ENCODE peak calls at places on chromosomes 16 and 17, in seven cellular contexts. One of them, this sample, is unnamed. For H3K36me3, the result is how much of the 10 kb centered on the place peaks cover.

GRCh38 chr17:1683489-1683888 is 1.2 kb downstream of the PRPF8 start:
- DNase-seq in fibroblast of lung: no peak
- DNase-seq in DND-41: no peak
- DNase-seq in IMR-90: no peak
- DNase-seq in endodermal cell: no peak
- DNase-seq in SK-N-SH: no peak
- DNase-seq in neural progenitor cell: peak
- DNase-seq in this sample: no peak

GRCh38 chr17:68993112-68993511 is 37.9 kb upstream of the ABCA8 start:
- DNase-seq in fibroblast of lung: peak
- DNase-seq in DND-41: no peak
- DNase-seq in IMR-90: peak
- DNase-seq in endodermal cell: no peak
- DNase-seq in SK-N-SH: no peak
- DNase-seq in neural progenitor cell: no peak
- DNase-seq in this sample: no peak

GRCh38 chr16:24670623-24671454 is 58.6 kb upstream of the TNRC6A start:
- DNase-seq in fibroblast of lung: peak
- DNase-seq in DND-41: no peak
- DNase-seq in IMR-90: peak
- DNase-seq in endodermal cell: peak
- DNase-seq in SK-N-SH: peak
- DNase-seq in neural progenitor cell: peak
- DNase-seq in this sample: peak

GRCh38 chr17:77327181-77327565 is 186.4 kb downstream of the SEC14L1 start:
- DNase-seq in fibroblast of lung: no peak
- DNase-seq in DND-41: no peak
- DNase-seq in IMR-90: no peak
- DNase-seq in endodermal cell: peak
- DNase-seq in SK-N-SH: peak
- DNase-seq in neural progenitor cell: no peak
- DNase-seq in this sample: peak

GRCh38 chr16:27508476-27508875 is 41.2 kb downstream of the GTF3C1 start:
- DNase-seq in fibroblast of lung: no peak
- DNase-seq in DND-41: no peak
- DNase-seq in IMR-90: no peak
- DNase-seq in endodermal cell: no peak
- DNase-seq in SK-N-SH: no peak
- DNase-seq in neural progenitor cell: no peak
- DNase-seq in this sample: no peak

GRCh38 chr17:81094224-81094743 is 59.3 kb downstream of the BAIAP2 start:
- DNase-seq in fibroblast of lung: no peak
- DNase-seq in DND-41: peak
- DNase-seq in IMR-90: no peak
- DNase-seq in endodermal cell: no peak
- DNase-seq in SK-N-SH: no peak
- DNase-seq in neural progenitor cell: no peak
- DNase-seq in this sample: no peak

GRCh38 chr17:75250009-75250471 is 11.4 kb downstream of the GGA3 start:
- DNase-seq in fibroblast of lung: peak
- DNase-seq in DND-41: no peak
- DNase-seq in IMR-90: peak
- DNase-seq in endodermal cell: no peak
- DNase-seq in SK-N-SH: no peak
- DNase-seq in neural progenitor cell: no peak
- DNase-seq in this sample: no peak

GRCh38 chr17:81553616-81554181 is 1.5 kb upstream of the FAAP100 start:
- DNase-seq in fibroblast of lung: peak
- DNase-seq in DND-41: peak
- DNase-seq in IMR-90: peak
- DNase-seq in endodermal cell: no peak
- DNase-seq in SK-N-SH: peak
- DNase-seq in neural progenitor cell: no peak
- DNase-seq in this sample: peak

GRCh38 chr17:78344666-78345065 is 15.2 kb downstream of the SOCS3 start:
- DNase-seq in fibroblast of lung: no peak
- DNase-seq in DND-41: no peak
- DNase-seq in IMR-90: no peak
- DNase-seq in endodermal cell: no peak
- DNase-seq in SK-N-SH: no peak
- DNase-seq in neural progenitor cell: no peak
- DNase-seq in this sample: peak

GRCh38 chr17:19342611-19343255 is 19.8 kb downstream of the B9D1 start:
- DNase-seq in fibroblast of lung: no peak
- DNase-seq in DND-41: no peak
- DNase-seq in IMR-90: no peak
- DNase-seq in endodermal cell: peak
- DNase-seq in SK-N-SH: peak
- DNase-seq in neural progenitor cell: no peak
- DNase-seq in this sample: no peak

GRCh38 chr17:68910256-68910705 is 44.9 kb downstream of the ABCA8 start:
- DNase-seq in fibroblast of lung: peak
- DNase-seq in DND-41: no peak
- DNase-seq in IMR-90: peak
- DNase-seq in endodermal cell: peak
- DNase-seq in SK-N-SH: no peak
- DNase-seq in neural progenitor cell: peak
- DNase-seq in this sample: peak

GRCh38 chr17:50806141-50806643 is 29.2 kb upstream of the WFIKKN2 start:
- DNase-seq in fibroblast of lung: no peak
- DNase-seq in DND-41: no peak
- DNase-seq in IMR-90: peak
- DNase-seq in endodermal cell: peak
- DNase-seq in SK-N-SH: no peak
- DNase-seq in neural progenitor cell: peak
- DNase-seq in this sample: no peak

GRCh38 chr16:31363721-31364120 is 8.7 kb downstream of the ITGAX start:
- DNase-seq in fibroblast of lung: no peak
- DNase-seq in DND-41: no peak
- DNase-seq in IMR-90: no peak
- DNase-seq in endodermal cell: no peak
- DNase-seq in SK-N-SH: no peak
- DNase-seq in neural progenitor cell: no peak
- DNase-seq in this sample: peak

GRCh38 chr16:86521236-86522197 is 11.2 kb downstream of the FOXF1 start:
- DNase-seq in fibroblast of lung: no peak
- DNase-seq in DND-41: no peak
- DNase-seq in IMR-90: no peak
- DNase-seq in endodermal cell: no peak
- DNase-seq in SK-N-SH: no peak
- DNase-seq in neural progenitor cell: no peak
- DNase-seq in this sample: peak

GRCh38 chr16:84341533-84342295 is 26.6 kb upstream of the ATP2C2 start:
- DNase-seq in fibroblast of lung: no peak
- DNase-seq in DND-41: no peak
- DNase-seq in IMR-90: no peak
- DNase-seq in endodermal cell: peak
- DNase-seq in SK-N-SH: no peak
- DNase-seq in neural progenitor cell: no peak
- DNase-seq in this sample: no peak

GRCh38 chr16:27698266-27698665 is 148.3 kb downstream of the KATNIP start:
- DNase-seq in fibroblast of lung: no peak
- DNase-seq in DND-41: peak
- DNase-seq in IMR-90: no peak
- DNase-seq in endodermal cell: peak
- DNase-seq in SK-N-SH: no peak
- DNase-seq in neural progenitor cell: peak
- DNase-seq in this sample: peak

GRCh38 chr17:49749730-49750129 is 14.2 kb downstream of the FAM117A start:
- DNase-seq in fibroblast of lung: no peak
- DNase-seq in DND-41: no peak
- DNase-seq in IMR-90: no peak
- DNase-seq in endodermal cell: no peak
- DNase-seq in SK-N-SH: no peak
- DNase-seq in neural progenitor cell: no peak
- DNase-seq in this sample: no peak

GRCh38 chr16:86951831-86952598 is 365.2 kb downstream of the C16orf95 start:
- DNase-seq in fibroblast of lung: peak
- DNase-seq in DND-41: no peak
- DNase-seq in IMR-90: peak
- DNase-seq in endodermal cell: no peak
- DNase-seq in SK-N-SH: no peak
- DNase-seq in neural progenitor cell: no peak
- DNase-seq in this sample: no peak

GRCh38 chr17:28901866-28902818 is 737 bp downstream of the DHRS13 start:
- DNase-seq in fibroblast of lung: peak
- DNase-seq in DND-41: peak
- DNase-seq in IMR-90: no peak
- DNase-seq in endodermal cell: no peak
- DNase-seq in SK-N-SH: peak
- DNase-seq in neural progenitor cell: no peak
- DNase-seq in this sample: peak

GRCh38 chr17:80465316-80465974 is 11.0 kb downstream of the NPTX1 start:
- DNase-seq in fibroblast of lung: no peak
- DNase-seq in DND-41: no peak
- DNase-seq in IMR-90: no peak
- DNase-seq in endodermal cell: no peak
- DNase-seq in SK-N-SH: no peak
- DNase-seq in neural progenitor cell: no peak
- DNase-seq in this sample: no peak

GRCh38 chr16:31487076-31487719 is 4.3 kb downstream of the SLC5A2 start:
- DNase-seq in fibroblast of lung: no peak
- DNase-seq in DND-41: no peak
- DNase-seq in IMR-90: no peak
- DNase-seq in endodermal cell: no peak
- DNase-seq in SK-N-SH: no peak
- DNase-seq in neural progenitor cell: peak
- DNase-seq in this sample: peak

GRCh38 chr17:59547131-59547915 is 18.1 kb upstream of the DHX40 start:
- DNase-seq in fibroblast of lung: peak
- DNase-seq in DND-41: no peak
- DNase-seq in IMR-90: no peak
- DNase-seq in endodermal cell: no peak
- DNase-seq in SK-N-SH: peak
- DNase-seq in neural progenitor cell: no peak
- DNase-seq in this sample: no peak

GRCh38 chr17:35766903-35767510 is 6.3 kb downstream of the C17orf50 start:
- DNase-seq in fibroblast of lung: no peak
- DNase-seq in DND-41: peak
- DNase-seq in IMR-90: peak
- DNase-seq in endodermal cell: peak
- DNase-seq in SK-N-SH: peak
- DNase-seq in neural progenitor cell: no peak
- DNase-seq in this sample: no peak

GRCh38 chr16:46808997-46809396 is 22.0 kb downstream of the C16orf87 start:
- DNase-seq in fibroblast of lung: no peak
- DNase-seq in DND-41: no peak
- DNase-seq in IMR-90: no peak
- DNase-seq in endodermal cell: no peak
- DNase-seq in SK-N-SH: no peak
- DNase-seq in neural progenitor cell: no peak
- DNase-seq in this sample: no peak

GRCh38 chr17:20955437-20956323 is 87.1 kb downstream of the USP22 start:
- DNase-seq in fibroblast of lung: peak
- DNase-seq in DND-41: no peak
- DNase-seq in IMR-90: peak
- DNase-seq in endodermal cell: peak
- DNase-seq in SK-N-SH: no peak
- DNase-seq in neural progenitor cell: no peak
- DNase-seq in this sample: no peak
- H3K36me3 ChIP-seq in fibroblast of lung: under half
- H3K36me3 ChIP-seq in DND-41: under half
- H3K36me3 ChIP-seq in IMR-90: under half
- H3K36me3 ChIP-seq in endodermal cell: under half
- H3K36me3 ChIP-seq in SK-N-SH: under half
- H3K36me3 ChIP-seq in neural progenitor cell: under half
- H3K36me3 ChIP-seq in this sample: under half

GRCh38 chr16:4837733-4838501 is 9.2 kb downstream of the GLYR1 start:
- DNase-seq in fibroblast of lung: no peak
- DNase-seq in DND-41: no peak
- DNase-seq in IMR-90: no peak
- DNase-seq in endodermal cell: no peak
- DNase-seq in SK-N-SH: no peak
- DNase-seq in neural progenitor cell: no peak
- DNase-seq in this sample: no peak
- H3K9ac ChIP-seq in fibroblast of lung: no peak
- H3K9ac ChIP-seq in DND-41: no peak
- H3K9ac ChIP-seq in IMR-90: no peak
- H3K9ac ChIP-seq in endodermal cell: no peak
- H3K9ac ChIP-seq in SK-N-SH: no peak
- H3K9ac ChIP-seq in neural progenitor cell: no peak
- H3K9ac ChIP-seq in this sample: no peak

DNA sequence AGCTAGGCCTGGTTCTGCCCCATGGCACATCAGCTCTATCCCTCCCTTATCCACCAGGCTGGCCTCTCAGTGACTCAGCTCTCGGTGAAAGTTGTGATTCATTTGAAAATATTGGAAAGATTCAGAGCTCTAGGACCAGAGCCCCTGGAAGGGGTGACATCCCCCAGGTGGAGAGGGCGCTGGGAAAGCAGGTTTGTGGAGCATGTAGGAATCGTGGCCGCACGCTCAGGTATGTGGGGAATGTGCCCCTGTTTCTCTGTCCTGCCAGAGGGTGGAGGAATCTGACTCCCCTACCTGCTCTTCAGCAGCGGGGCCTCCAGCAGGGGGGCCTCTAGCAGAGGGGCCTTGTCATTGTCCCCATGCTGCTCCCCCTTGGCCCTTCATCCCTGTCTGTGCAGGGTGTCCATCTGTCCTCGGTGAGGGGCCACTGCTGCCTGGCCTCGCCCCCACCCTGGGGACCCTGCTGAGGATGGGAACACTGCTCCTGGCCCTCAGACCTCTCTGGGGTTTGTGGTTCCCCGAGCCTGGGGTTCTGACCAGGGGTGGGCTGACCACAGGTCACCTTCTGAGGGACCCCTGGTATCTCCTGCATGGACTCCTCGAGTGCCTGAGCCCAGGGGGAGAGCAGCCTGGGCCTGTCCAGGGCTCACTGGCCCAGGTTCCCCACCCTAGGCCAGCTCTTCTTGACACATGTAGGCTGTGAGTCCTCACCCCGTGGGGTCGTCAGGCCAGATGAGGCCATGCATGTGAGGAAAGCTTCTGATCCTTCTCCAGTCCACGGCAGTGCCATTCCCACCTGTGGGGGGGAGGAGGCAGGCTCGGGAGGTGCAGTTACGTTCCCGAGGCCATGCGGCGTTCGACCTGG is 47.5 kb downstream of the NT5M start:
- DNase-seq in fibroblast of lung: peak
- DNase-seq in DND-41: no peak
- DNase-seq in IMR-90: peak
- DNase-seq in endodermal cell: peak
- DNase-seq in SK-N-SH: no peak
- DNase-seq in neural progenitor cell: peak
- DNase-seq in this sample: no peak
- TF ChIP-seq CTCF in fibroblast of lung: no peak
- TF ChIP-seq CTCF in DND-41: no peak
- TF ChIP-seq CTCF in IMR-90: no peak
- TF ChIP-seq CTCF in endodermal cell: no peak
- TF ChIP-seq CTCF in SK-N-SH: no peak
- TF ChIP-seq CTCF in neural progenitor cell: no peak
- TF ChIP-seq CTCF in this sample: no peak

DNA sequence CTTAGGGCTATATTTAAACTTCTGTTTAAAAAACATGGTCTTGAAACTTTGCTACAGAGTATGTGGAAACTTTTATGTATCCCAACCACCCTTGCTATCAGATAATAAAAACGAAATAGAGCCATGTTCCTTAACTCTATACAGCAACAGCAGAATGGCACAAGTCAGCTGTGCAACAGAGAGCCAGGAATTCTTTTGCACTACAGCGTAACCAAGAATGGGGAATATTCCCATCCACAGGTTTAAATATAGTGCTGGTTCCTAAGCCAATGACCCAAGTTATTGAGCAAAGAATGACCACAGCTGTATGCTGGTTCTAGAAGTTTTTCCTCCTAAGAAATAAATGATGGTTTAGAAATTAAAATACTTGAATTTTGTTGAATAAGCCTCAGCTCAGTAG is 33.1 kb downstream of the SETD6 start:
- DNase-seq in fibroblast of lung: no peak
- DNase-seq in DND-41: no peak
- DNase-seq in IMR-90: no peak
- DNase-seq in endodermal cell: no peak
- DNase-seq in SK-N-SH: no peak
- DNase-seq in neural progenitor cell: no peak
- DNase-seq in this sample: no peak
- H3K36me3 ChIP-seq in fibroblast of lung: under half
- H3K36me3 ChIP-seq in DND-41: half or more
- H3K36me3 ChIP-seq in IMR-90: under half
- H3K36me3 ChIP-seq in endodermal cell: half or more
- H3K36me3 ChIP-seq in SK-N-SH: half or more
- H3K36me3 ChIP-seq in neural progenitor cell: half or more
- H3K36me3 ChIP-seq in this sample: half or more